ENCODE peak calls at places on chromosome 1, in seven cellular contexts. One of them, this sample, is unnamed.

GRCh38 chr1:182649041-182649440 is 35.3 kb downstream of the RGS8 start:
- DNase-seq in mammary epithelial cell: no peak
- DNase-seq in fibroblast of mammary gland: no peak
- DNase-seq in fibroblast of lung: no peak
- DNase-seq in kidney: no peak
- DNase-seq in NB4: no peak
- DNase-seq in prostate gland: no peak
- DNase-seq in this sample: no peak

GRCh38 chr1:195763146-195763906 is 844.9 kb downstream of the KCNT2 start:
- DNase-seq in prostate gland: no peak
- DNase-seq in fibroblast of mammary gland: no peak
- DNase-seq in kidney: peak
- DNase-seq in mammary epithelial cell: no peak
- DNase-seq in fibroblast of lung: no peak
- DNase-seq in NB4: no peak
- DNase-seq in this sample: no peak

GRCh38 chr1:227134686-227135314 is 183.5 kb downstream of the CDC42BPA start:
- DNase-seq in mammary epithelial cell: no peak
- DNase-seq in NB4: no peak
- DNase-seq in fibroblast of lung: no peak
- DNase-seq in prostate gland: no peak
- DNase-seq in fibroblast of mammary gland: no peak
- DNase-seq in kidney: no peak
- DNase-seq in this sample: peak

GRCh38 chr1:101004061-101004460 is 21.5 kb downstream of the DPH5 start:
- DNase-seq in fibroblast of lung: peak
- DNase-seq in kidney: no peak
- DNase-seq in mammary epithelial cell: peak
- DNase-seq in prostate gland: peak
- DNase-seq in NB4: peak
- DNase-seq in fibroblast of mammary gland: peak
- DNase-seq in this sample: peak

GRCh38 chr1:23459338-23459757 is 24.6 kb downstream of the ASAP3 start:
- DNase-seq in mammary epithelial cell: no peak
- DNase-seq in fibroblast of mammary gland: no peak
- DNase-seq in NB4: no peak
- DNase-seq in fibroblast of lung: no peak
- DNase-seq in prostate gland: no peak
- DNase-seq in kidney: no peak
- DNase-seq in this sample: no peak

GRCh38 chr1:21914880-21915640 is 22.1 kb downstream of the HSPG2 start:
- DNase-seq in mammary epithelial cell: no peak
- DNase-seq in prostate gland: no peak
- DNase-seq in fibroblast of mammary gland: peak
- DNase-seq in fibroblast of lung: peak
- DNase-seq in NB4: no peak
- DNase-seq in kidney: no peak
- DNase-seq in this sample: no peak

GRCh38 chr1:1040004-1040991 is 20.4 kb downstream of the AGRN start:
- DNase-seq in NB4: peak
- DNase-seq in fibroblast of lung: peak
- DNase-seq in mammary epithelial cell: peak
- DNase-seq in kidney: peak
- DNase-seq in prostate gland: peak
- DNase-seq in fibroblast of mammary gland: peak
- DNase-seq in this sample: peak

GRCh38 chr1:34547043-34547674 is 207.7 kb upstream of the GJB5 start:
- DNase-seq in fibroblast of mammary gland: no peak
- DNase-seq in mammary epithelial cell: peak
- DNase-seq in NB4: peak
- DNase-seq in kidney: no peak
- DNase-seq in prostate gland: no peak
- DNase-seq in fibroblast of lung: no peak
- DNase-seq in this sample: peak

GRCh38 chr1:208850441-208850840 is 606.3 kb upstream of the PLXNA2 start:
- DNase-seq in kidney: no peak
- DNase-seq in mammary epithelial cell: no peak
- DNase-seq in fibroblast of lung: no peak
- DNase-seq in NB4: no peak
- DNase-seq in prostate gland: no peak
- DNase-seq in fibroblast of mammary gland: no peak
- DNase-seq in this sample: no peak

GRCh38 chr1:241531195-241532172 is 694 bp upstream of the KMO start:
- DNase-seq in fibroblast of lung: peak
- DNase-seq in fibroblast of mammary gland: peak
- DNase-seq in NB4: peak
- DNase-seq in kidney: no peak
- DNase-seq in mammary epithelial cell: peak
- DNase-seq in prostate gland: no peak
- DNase-seq in this sample: peak

GRCh38 chr1:39450956-39451601 is 40.4 kb upstream of the BMP8A start:
- DNase-seq in prostate gland: no peak
- DNase-seq in fibroblast of lung: peak
- DNase-seq in kidney: no peak
- DNase-seq in NB4: no peak
- DNase-seq in mammary epithelial cell: no peak
- DNase-seq in fibroblast of mammary gland: peak
- DNase-seq in this sample: peak

GRCh38 chr1:168138134-168138533 is 1.4 kb upstream of the GPR161 start:
- DNase-seq in fibroblast of mammary gland: peak
- DNase-seq in fibroblast of lung: no peak
- DNase-seq in kidney: no peak
- DNase-seq in NB4: no peak
- DNase-seq in prostate gland: no peak
- DNase-seq in mammary epithelial cell: peak
- DNase-seq in this sample: no peak

GRCh38 chr1:65147424-65148177 is 402 bp upstream of the AK4 start:
- DNase-seq in fibroblast of lung: no peak
- DNase-seq in fibroblast of mammary gland: peak
- DNase-seq in kidney: peak
- DNase-seq in NB4: peak
- DNase-seq in prostate gland: peak
- DNase-seq in mammary epithelial cell: peak
- DNase-seq in this sample: peak

GRCh38 chr1:75615664-75616435 is 4.9 kb upstream of the SLC44A5 start:
- DNase-seq in fibroblast of lung: peak
- DNase-seq in fibroblast of mammary gland: peak
- DNase-seq in kidney: peak
- DNase-seq in NB4: no peak
- DNase-seq in prostate gland: no peak
- DNase-seq in mammary epithelial cell: peak
- DNase-seq in this sample: peak

GRCh38 chr1:78095618-78096416 is 50.1 kb downstream of the GIPC2 start:
- DNase-seq in kidney: no peak
- DNase-seq in prostate gland: no peak
- DNase-seq in mammary epithelial cell: peak
- DNase-seq in fibroblast of lung: peak
- DNase-seq in fibroblast of mammary gland: peak
- DNase-seq in NB4: no peak
- DNase-seq in this sample: peak

GRCh38 chr1:111085666-111086065 is 54.2 kb downstream of the DRAM2 start:
- DNase-seq in NB4: peak
- DNase-seq in prostate gland: no peak
- DNase-seq in kidney: no peak
- DNase-seq in fibroblast of lung: no peak
- DNase-seq in fibroblast of mammary gland: no peak
- DNase-seq in mammary epithelial cell: no peak
- DNase-seq in this sample: no peak

GRCh38 chr1:92759361-92759760 is 25.5 kb downstream of the EVI5 start:
- DNase-seq in kidney: no peak
- DNase-seq in fibroblast of lung: peak
- DNase-seq in fibroblast of mammary gland: peak
- DNase-seq in mammary epithelial cell: no peak
- DNase-seq in prostate gland: no peak
- DNase-seq in NB4: no peak
- DNase-seq in this sample: peak

GRCh38 chr1:15443281-15443680 is 5.0 kb downstream of the CTRC start:
- DNase-seq in mammary epithelial cell: no peak
- DNase-seq in kidney: no peak
- DNase-seq in NB4: no peak
- DNase-seq in fibroblast of lung: no peak
- DNase-seq in fibroblast of mammary gland: no peak
- DNase-seq in prostate gland: no peak
- DNase-seq in this sample: no peak

GRCh38 chr1:5876251-5876650 is 116.0 kb downstream of the NPHP4 start:
- DNase-seq in fibroblast of mammary gland: no peak
- DNase-seq in fibroblast of lung: no peak
- DNase-seq in kidney: peak
- DNase-seq in NB4: no peak
- DNase-seq in prostate gland: no peak
- DNase-seq in mammary epithelial cell: no peak
- DNase-seq in this sample: no peak

GRCh38 chr1:8985915-8986813 is 40.1 kb downstream of the SLC2A7 start:
- DNase-seq in kidney: peak
- DNase-seq in fibroblast of mammary gland: peak
- DNase-seq in mammary epithelial cell: peak
- DNase-seq in prostate gland: peak
- DNase-seq in NB4: no peak
- DNase-seq in fibroblast of lung: peak
- DNase-seq in this sample: peak

GRCh38 chr1:9149837-9150581 is 21.1 kb upstream of the GPR157 start:
- DNase-seq in prostate gland: no peak
- DNase-seq in mammary epithelial cell: no peak
- DNase-seq in fibroblast of lung: no peak
- DNase-seq in NB4: peak
- DNase-seq in kidney: peak
- DNase-seq in fibroblast of mammary gland: no peak
- DNase-seq in this sample: no peak

GRCh38 chr1:51776408-51776807 is 102.1 kb downstream of the NRDC start:
- DNase-seq in NB4: no peak
- DNase-seq in fibroblast of mammary gland: no peak
- DNase-seq in prostate gland: no peak
- DNase-seq in mammary epithelial cell: no peak
- DNase-seq in fibroblast of lung: no peak
- DNase-seq in kidney: no peak
- DNase-seq in this sample: no peak

GRCh38 chr1:65409927-65410326 is 10.5 kb upstream of the LEPR start:
- DNase-seq in fibroblast of lung: no peak
- DNase-seq in prostate gland: no peak
- DNase-seq in kidney: no peak
- DNase-seq in fibroblast of mammary gland: no peak
- DNase-seq in mammary epithelial cell: no peak
- DNase-seq in NB4: no peak
- DNase-seq in this sample: no peak

GRCh38 chr1:112509660-112510178 is 954 bp downstream of the WNT2B start:
- DNase-seq in fibroblast of lung: no peak
- DNase-seq in fibroblast of mammary gland: no peak
- DNase-seq in mammary epithelial cell: no peak
- DNase-seq in prostate gland: no peak
- DNase-seq in NB4: no peak
- DNase-seq in kidney: no peak
- DNase-seq in this sample: no peak

GRCh38 chr1:203321273-203322052 is 16.1 kb downstream of the BTG2 start:
- DNase-seq in kidney: no peak
- DNase-seq in fibroblast of mammary gland: no peak
- DNase-seq in prostate gland: no peak
- DNase-seq in NB4: no peak
- DNase-seq in fibroblast of lung: no peak
- DNase-seq in mammary epithelial cell: no peak
- DNase-seq in this sample: no peak

GRCh38 chr1:173568483-173568882 is 34.4 kb downstream of the SLC9C2 start:
- DNase-seq in NB4: no peak
- DNase-seq in prostate gland: no peak
- DNase-seq in kidney: no peak
- DNase-seq in fibroblast of mammary gland: no peak
- DNase-seq in fibroblast of lung: no peak
- DNase-seq in mammary epithelial cell: no peak
- DNase-seq in this sample: no peak

GRCh38 chr1:205812878-205813754 is at the start of gene SLC41A1:
- DNase-seq in mammary epithelial cell: peak
- DNase-seq in fibroblast of mammary gland: peak
- DNase-seq in fibroblast of lung: peak
- DNase-seq in NB4: peak
- DNase-seq in prostate gland: peak
- DNase-seq in kidney: peak
- DNase-seq in this sample: peak

GRCh38 chr1:5717031-5717682 is 275.1 kb downstream of the NPHP4 start:
- DNase-seq in kidney: peak
- DNase-seq in NB4: peak
- DNase-seq in prostate gland: no peak
- DNase-seq in fibroblast of lung: no peak
- DNase-seq in mammary epithelial cell: no peak
- DNase-seq in fibroblast of mammary gland: no peak
- DNase-seq in this sample: no peak

GRCh38 chr1:157043685-157044084 is 1.9 kb downstream of the ARHGEF11 start:
- DNase-seq in NB4: no peak
- DNase-seq in fibroblast of mammary gland: no peak
- DNase-seq in fibroblast of lung: no peak
- DNase-seq in mammary epithelial cell: no peak
- DNase-seq in kidney: no peak
- DNase-seq in prostate gland: no peak
- DNase-seq in this sample: no peak

GRCh38 chr1:11790101-11790879 is 15.5 kb downstream of the MTHFR start:
- DNase-seq in NB4: no peak
- DNase-seq in prostate gland: no peak
- DNase-seq in fibroblast of mammary gland: no peak
- DNase-seq in mammary epithelial cell: no peak
- DNase-seq in kidney: no peak
- DNase-seq in fibroblast of lung: no peak
- DNase-seq in this sample: no peak
- H3K4me3 ChIP-seq in NB4: no peak
- H3K4me3 ChIP-seq in prostate gland: no peak
- H3K4me3 ChIP-seq in fibroblast of mammary gland: no peak
- H3K4me3 ChIP-seq in mammary epithelial cell: no peak
- H3K4me3 ChIP-seq in kidney: no peak
- H3K4me3 ChIP-seq in fibroblast of lung: no peak
- H3K4me3 ChIP-seq in this sample: no peak

GRCh38 chr1:68346192-68346808 is 103.5 kb downstream of the RPE65 start:
- DNase-seq in NB4: peak
- DNase-seq in prostate gland: no peak
- DNase-seq in fibroblast of mammary gland: peak
- DNase-seq in kidney: no peak
- DNase-seq in mammary epithelial cell: peak
- DNase-seq in fibroblast of lung: peak
- DNase-seq in this sample: peak
- TF ChIP-seq CTCF in NB4: peak
- TF ChIP-seq CTCF in prostate gland: no peak
- TF ChIP-seq CTCF in fibroblast of mammary gland: peak
- TF ChIP-seq CTCF in kidney: peak
- TF ChIP-seq CTCF in mammary epithelial cell: peak
- TF ChIP-seq CTCF in fibroblast of lung: peak
- TF ChIP-seq CTCF in this sample: peak

DNA sequence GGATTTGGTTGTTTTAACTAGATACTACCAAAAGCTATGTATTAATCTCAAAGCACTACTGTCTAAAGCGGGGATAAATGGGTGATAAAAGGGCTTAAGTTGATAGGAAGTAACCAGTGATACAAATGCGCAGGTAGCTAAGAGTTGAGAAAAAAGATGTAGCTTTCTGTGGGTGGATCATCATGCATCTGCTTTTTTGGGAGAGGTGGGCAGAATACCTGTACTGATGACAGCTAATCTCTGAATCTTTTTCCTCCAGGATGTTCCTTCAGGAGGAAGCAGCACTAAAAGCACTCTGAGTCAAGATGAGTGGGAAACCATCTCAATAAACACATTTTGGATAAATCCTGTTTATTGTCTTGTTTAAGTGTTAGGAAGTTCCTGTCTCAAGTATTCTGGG is 1.2 kb downstream of the RPS27 start:
- DNase-seq in fibroblast of lung: no peak
- DNase-seq in fibroblast of mammary gland: no peak
- DNase-seq in prostate gland: no peak
- DNase-seq in NB4: no peak
- DNase-seq in mammary epithelial cell: no peak
- DNase-seq in kidney: no peak
- DNase-seq in this sample: no peak
- H3K4me3 ChIP-seq in fibroblast of lung: peak
- H3K4me3 ChIP-seq in fibroblast of mammary gland: peak
- H3K4me3 ChIP-seq in prostate gland: peak
- H3K4me3 ChIP-seq in NB4: peak
- H3K4me3 ChIP-seq in mammary epithelial cell: peak
- H3K4me3 ChIP-seq in kidney: peak
- H3K4me3 ChIP-seq in this sample: peak

GRCh38 chr1:40630488-40631223 is 34.8 kb downstream of the RIMS3 start:
- DNase-seq in prostate gland: no peak
- DNase-seq in fibroblast of mammary gland: peak
- DNase-seq in kidney: no peak
- DNase-seq in mammary epithelial cell: no peak
- DNase-seq in fibroblast of lung: peak
- DNase-seq in NB4: peak
- DNase-seq in this sample: peak
- TF ChIP-seq CTCF in prostate gland: no peak
- TF ChIP-seq CTCF in fibroblast of mammary gland: peak
- TF ChIP-seq CTCF in kidney: peak
- TF ChIP-seq CTCF in mammary epithelial cell: peak
- TF ChIP-seq CTCF in fibroblast of lung: peak
- TF ChIP-seq CTCF in NB4: peak
- TF ChIP-seq CTCF in this sample: peak

This sample was measured in choroid plexus epithelial cell.